ENCODE peak calls at places on chromosomes 16 and 17, in eight cellular contexts. One of them, this sample, is unnamed.

GRCh38 chr17:30832438-30832790 is 648 bp downstream of the ATAD5 start:
- DNase-seq in Peyer's patch: no peak
- DNase-seq in tibial nerve: no peak
- DNase-seq in AG10803: no peak
- DNase-seq in GM06990: no peak
- DNase-seq in A549: no peak
- DNase-seq in cardiac fibroblast: no peak
- DNase-seq in H7: no peak
- DNase-seq in this sample: no peak

GRCh38 chr17:79832211-79833109 is 6.8 kb downstream of the CBX4 start:
- DNase-seq in H7: peak; percentile 91
- DNase-seq in cardiac fibroblast: no peak
- DNase-seq in A549: peak; percentile 61
- DNase-seq in Peyer's patch: no peak
- DNase-seq in GM06990: no peak
- DNase-seq in AG10803: no peak
- DNase-seq in tibial nerve: no peak
- DNase-seq in this sample: no peak

GRCh38 chr16:10485698-10486382 is 94.6 kb downstream of the EMP2 start:
- DNase-seq in Peyer's patch: no peak
- DNase-seq in tibial nerve: no peak
- DNase-seq in cardiac fibroblast: no peak
- DNase-seq in H7: no peak
- DNase-seq in AG10803: no peak
- DNase-seq in GM06990: no peak
- DNase-seq in A549: no peak
- DNase-seq in this sample: no peak

GRCh38 chr17:59842901-59843652 is 49.7 kb downstream of the TUBD1 start:
- DNase-seq in GM06990: peak; percentile 77
- DNase-seq in AG10803: peak; percentile 98
- DNase-seq in H7: no peak
- DNase-seq in cardiac fibroblast: peak; percentile 99
- DNase-seq in A549: peak; percentile 98
- DNase-seq in tibial nerve: peak; percentile 28
- DNase-seq in Peyer's patch: peak; percentile 82
- DNase-seq in this sample: no peak

GRCh38 chr17:4301066-4301465 is 37.3 kb upstream of the ANKFY1 start:
- DNase-seq in A549: no peak
- DNase-seq in cardiac fibroblast: no peak
- DNase-seq in tibial nerve: no peak
- DNase-seq in AG10803: no peak
- DNase-seq in GM06990: no peak
- DNase-seq in H7: no peak
- DNase-seq in Peyer's patch: no peak
- DNase-seq in this sample: no peak

GRCh38 chr16:22194707-22195444 is 11.2 kb upstream of the EEF2K start:
- DNase-seq in cardiac fibroblast: no peak
- DNase-seq in AG10803: no peak
- DNase-seq in H7: no peak
- DNase-seq in GM06990: no peak
- DNase-seq in A549: no peak
- DNase-seq in Peyer's patch: no peak
- DNase-seq in tibial nerve: no peak
- DNase-seq in this sample: no peak

GRCh38 chr17:44915321-44915726 is at the start of gene GFAP:
- DNase-seq in H7: no peak
- DNase-seq in cardiac fibroblast: no peak
- DNase-seq in AG10803: no peak
- DNase-seq in tibial nerve: no peak
- DNase-seq in A549: no peak
- DNase-seq in Peyer's patch: no peak
- DNase-seq in GM06990: no peak
- DNase-seq in this sample: no peak

GRCh38 chr16:2026461-2027023 is at the start of gene NHERF2:
- DNase-seq in tibial nerve: no peak
- DNase-seq in H7: peak; percentile 96
- DNase-seq in cardiac fibroblast: no peak
- DNase-seq in Peyer's patch: no peak
- DNase-seq in AG10803: no peak
- DNase-seq in A549: no peak
- DNase-seq in GM06990: peak; percentile 15
- DNase-seq in this sample: no peak

GRCh38 chr16:31082368-31083045 is 6.2 kb downstream of the PRSS53 start:
- DNase-seq in H7: peak; percentile 58
- DNase-seq in tibial nerve: no peak
- DNase-seq in GM06990: no peak
- DNase-seq in cardiac fibroblast: no peak
- DNase-seq in AG10803: no peak
- DNase-seq in Peyer's patch: peak; percentile 68
- DNase-seq in A549: no peak
- DNase-seq in this sample: no peak

GRCh38 chr17:292531-293382 is 59.9 kb downstream of the RPH3AL start:
- DNase-seq in Peyer's patch: peak; percentile 38
- DNase-seq in A549: no peak
- DNase-seq in GM06990: no peak
- DNase-seq in H7: peak; percentile 66
- DNase-seq in tibial nerve: no peak
- DNase-seq in AG10803: no peak
- DNase-seq in cardiac fibroblast: no peak
- DNase-seq in this sample: no peak

GRCh38 chr17:79983456-79983855 is 52.2 kb downstream of the TBC1D16 start:
- DNase-seq in tibial nerve: no peak
- DNase-seq in Peyer's patch: peak; percentile 45
- DNase-seq in GM06990: no peak
- DNase-seq in A549: no peak
- DNase-seq in cardiac fibroblast: no peak
- DNase-seq in AG10803: no peak
- DNase-seq in H7: peak; percentile 29
- DNase-seq in this sample: no peak

GRCh38 chr17:77825621-77826020 is 132.9 kb upstream of the TNRC6C start:
- DNase-seq in AG10803: no peak
- DNase-seq in A549: no peak
- DNase-seq in GM06990: no peak
- DNase-seq in H7: no peak
- DNase-seq in cardiac fibroblast: no peak
- DNase-seq in Peyer's patch: no peak
- DNase-seq in tibial nerve: no peak
- DNase-seq in this sample: no peak

GRCh38 chr16:57852189-57852588 is 49.9 kb upstream of the KIFC3 start:
- DNase-seq in cardiac fibroblast: no peak
- DNase-seq in GM06990: no peak
- DNase-seq in AG10803: no peak
- DNase-seq in Peyer's patch: no peak
- DNase-seq in tibial nerve: no peak
- DNase-seq in H7: no peak
- DNase-seq in A549: no peak
- DNase-seq in this sample: no peak

GRCh38 chr16:24668481-24669001 is 60.9 kb upstream of the TNRC6A start:
- DNase-seq in Peyer's patch: no peak
- DNase-seq in A549: no peak
- DNase-seq in GM06990: no peak
- DNase-seq in cardiac fibroblast: peak; percentile 70
- DNase-seq in tibial nerve: peak; percentile 18
- DNase-seq in AG10803: peak; percentile 81
- DNase-seq in H7: no peak
- DNase-seq in this sample: no peak

GRCh38 chr17:21078056-21078825 is 35.4 kb upstream of the USP22 start:
- DNase-seq in A549: no peak
- DNase-seq in GM06990: no peak
- DNase-seq in cardiac fibroblast: no peak
- DNase-seq in AG10803: no peak
- DNase-seq in tibial nerve: no peak
- DNase-seq in H7: no peak
- DNase-seq in Peyer's patch: no peak
- DNase-seq in this sample: no peak

GRCh38 chr17:43978078-43978477 is 24.3 kb upstream of the PYY start:
- DNase-seq in cardiac fibroblast: no peak
- DNase-seq in H7: no peak
- DNase-seq in A549: no peak
- DNase-seq in AG10803: no peak
- DNase-seq in tibial nerve: no peak
- DNase-seq in GM06990: no peak
- DNase-seq in Peyer's patch: no peak
- DNase-seq in this sample: no peak

GRCh38 chr16:9909072-9909471 is 273.2 kb downstream of the GRIN2A start:
- DNase-seq in H7: no peak
- DNase-seq in cardiac fibroblast: no peak
- DNase-seq in Peyer's patch: no peak
- DNase-seq in A549: no peak
- DNase-seq in AG10803: no peak
- DNase-seq in GM06990: no peak
- DNase-seq in tibial nerve: no peak
- DNase-seq in this sample: no peak

GRCh38 chr17:38428150-38428642 is at the start of gene ARHGAP23:
- DNase-seq in tibial nerve: no peak
- DNase-seq in A549: peak; percentile 57
- DNase-seq in cardiac fibroblast: peak; percentile 62
- DNase-seq in Peyer's patch: peak; percentile 63
- DNase-seq in GM06990: no peak
- DNase-seq in AG10803: peak; percentile 76
- DNase-seq in H7: peak; percentile 94
- DNase-seq in this sample: peak; percentile 38

GRCh38 chr17:82548681-82549303 is 29.3 kb downstream of the FOXK2 start:
- DNase-seq in Peyer's patch: no peak
- DNase-seq in A549: no peak
- DNase-seq in tibial nerve: peak; percentile 48
- DNase-seq in GM06990: no peak
- DNase-seq in cardiac fibroblast: peak; percentile 41
- DNase-seq in AG10803: no peak
- DNase-seq in H7: peak; percentile 16
- DNase-seq in this sample: no peak

GRCh38 chr17:9575381-9576072 is at the start of gene STX8:
- DNase-seq in H7: peak; percentile 85
- DNase-seq in tibial nerve: peak; percentile 92
- DNase-seq in cardiac fibroblast: peak; percentile 92
- DNase-seq in A549: peak; percentile 94
- DNase-seq in GM06990: peak; percentile 92
- DNase-seq in AG10803: peak; percentile 88
- DNase-seq in Peyer's patch: peak; percentile 96
- DNase-seq in this sample: peak; percentile 52

GRCh38 chr17:60249517-60249826 is 99.7 kb downstream of the CA4 start:
- DNase-seq in AG10803: no peak
- DNase-seq in H7: no peak
- DNase-seq in Peyer's patch: no peak
- DNase-seq in GM06990: no peak
- DNase-seq in A549: no peak
- DNase-seq in cardiac fibroblast: peak; percentile 70
- DNase-seq in tibial nerve: no peak
- DNase-seq in this sample: no peak

GRCh38 chr17:1908699-1909309 is 79.0 kb downstream of the RPA1 start:
- DNase-seq in H7: peak; percentile 88
- DNase-seq in AG10803: peak; percentile 75
- DNase-seq in tibial nerve: peak; percentile 79
- DNase-seq in GM06990: no peak
- DNase-seq in cardiac fibroblast: peak; percentile 85
- DNase-seq in Peyer's patch: peak; percentile 71
- DNase-seq in A549: peak; percentile 81
- DNase-seq in this sample: no peak
- H3K4me3 ChIP-seq in H7: peak overlapping the region; percentile 20
- H3K4me3 ChIP-seq in AG10803: peak overlapping the region; percentile 42
- H3K4me3 ChIP-seq in tibial nerve: no peak overlapping the region
- H3K4me3 ChIP-seq in GM06990: peak overlapping the region; percentile 27
- H3K4me3 ChIP-seq in cardiac fibroblast: peak overlapping the region; percentile 27
- H3K4me3 ChIP-seq in Peyer's patch: no peak overlapping the region
- H3K4me3 ChIP-seq in A549: no peak overlapping the region
- H3K4me3 ChIP-seq in this sample: peak overlapping the region; percentile 48

GRCh38 chr17:28042721-28043291 is 329 bp downstream of the NLK start:
- DNase-seq in A549: no peak
- DNase-seq in GM06990: no peak
- DNase-seq in cardiac fibroblast: no peak
- DNase-seq in Peyer's patch: no peak
- DNase-seq in H7: no peak
- DNase-seq in tibial nerve: no peak
- DNase-seq in AG10803: no peak
- DNase-seq in this sample: no peak
- H3K4me3 ChIP-seq in A549: peak overlapping the region; percentile 78
- H3K4me3 ChIP-seq in GM06990: peak overlapping the region; percentile 36
- H3K4me3 ChIP-seq in cardiac fibroblast: peak overlapping the region; percentile 83
- H3K4me3 ChIP-seq in Peyer's patch: no peak overlapping the region
- H3K4me3 ChIP-seq in H7: no peak overlapping the region
- H3K4me3 ChIP-seq in tibial nerve: peak overlapping the region; percentile 65
- H3K4me3 ChIP-seq in AG10803: peak overlapping the region; percentile 82
- H3K4me3 ChIP-seq in this sample: no peak overlapping the region

GRCh38 chr16:86520317-86521210 is 10.2 kb downstream of the FOXF1 start:
- DNase-seq in AG10803: no peak
- DNase-seq in GM06990: no peak
- DNase-seq in cardiac fibroblast: no peak
- DNase-seq in A549: no peak
- DNase-seq in H7: no peak
- DNase-seq in Peyer's patch: no peak
- DNase-seq in tibial nerve: no peak
- DNase-seq in this sample: no peak
- H3K4me3 ChIP-seq in AG10803: no peak overlapping the region
- H3K4me3 ChIP-seq in GM06990: no peak overlapping the region
- H3K4me3 ChIP-seq in cardiac fibroblast: peak overlapping the region; percentile 36
- H3K4me3 ChIP-seq in A549: no peak overlapping the region
- H3K4me3 ChIP-seq in H7: no peak overlapping the region
- H3K4me3 ChIP-seq in Peyer's patch: no peak overlapping the region
- H3K4me3 ChIP-seq in tibial nerve: no peak overlapping the region
- H3K4me3 ChIP-seq in this sample: peak overlapping the region; percentile 5

GRCh38 chr17:75511610-75512575 is 3.4 kb downstream of the CASKIN2 start:
- DNase-seq in AG10803: no peak
- DNase-seq in cardiac fibroblast: no peak
- DNase-seq in tibial nerve: no peak
- DNase-seq in H7: no peak
- DNase-seq in A549: no peak
- DNase-seq in GM06990: no peak
- DNase-seq in Peyer's patch: no peak
- DNase-seq in this sample: no peak

GRCh38 chr17:75508848-75509450 is 6.4 kb downstream of the CASKIN2 start:
- DNase-seq in A549: no peak
- DNase-seq in Peyer's patch: no peak
- DNase-seq in GM06990: no peak
- DNase-seq in cardiac fibroblast: no peak
- DNase-seq in AG10803: no peak
- DNase-seq in tibial nerve: no peak
- DNase-seq in H7: no peak
- DNase-seq in this sample: no peak

GRCh38 chr17:75512946-75513666 is 2.2 kb downstream of the CASKIN2 start:
- DNase-seq in Peyer's patch: no peak
- DNase-seq in AG10803: peak; percentile 25
- DNase-seq in GM06990: no peak
- DNase-seq in H7: no peak
- DNase-seq in A549: no peak
- DNase-seq in tibial nerve: no peak
- DNase-seq in cardiac fibroblast: peak; percentile 31
- DNase-seq in this sample: no peak

GRCh38 chr17:75509528-75510258 is 5.6 kb downstream of the CASKIN2 start:
- DNase-seq in GM06990: no peak
- DNase-seq in A549: no peak
- DNase-seq in H7: no peak
- DNase-seq in Peyer's patch: no peak
- DNase-seq in tibial nerve: no peak
- DNase-seq in AG10803: no peak
- DNase-seq in cardiac fibroblast: no peak
- DNase-seq in this sample: no peak

DNA sequence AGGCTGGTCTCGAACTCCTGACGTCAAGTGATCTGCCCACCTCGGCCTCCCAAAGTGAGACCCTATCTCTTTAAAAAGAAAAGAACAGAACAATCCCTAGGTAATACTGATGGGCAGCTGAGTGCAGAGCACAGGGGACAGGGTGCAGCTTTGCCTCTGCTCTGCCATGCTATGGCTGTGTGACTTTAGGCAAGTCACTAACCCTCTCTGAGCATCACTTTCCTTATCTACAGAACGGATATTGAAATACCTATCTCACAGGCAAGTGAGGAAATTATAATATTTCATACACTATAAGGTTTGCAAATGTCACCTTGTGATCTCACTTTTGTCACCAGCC is 4.1 kb downstream of the CASKIN2 start:
- DNase-seq in tibial nerve: no peak
- DNase-seq in GM06990: no peak
- DNase-seq in A549: no peak
- DNase-seq in H7: no peak
- DNase-seq in cardiac fibroblast: no peak
- DNase-seq in Peyer's patch: no peak
- DNase-seq in AG10803: no peak
- DNase-seq in this sample: no peak
- H3K4me3 ChIP-seq in tibial nerve: no peak overlapping the region
- H3K4me3 ChIP-seq in GM06990: no peak overlapping the region
- H3K4me3 ChIP-seq in A549: no peak overlapping the region
- H3K4me3 ChIP-seq in H7: no peak overlapping the region
- H3K4me3 ChIP-seq in cardiac fibroblast: no peak overlapping the region
- H3K4me3 ChIP-seq in Peyer's patch: no peak overlapping the region
- H3K4me3 ChIP-seq in AG10803: no peak overlapping the region
- H3K4me3 ChIP-seq in this sample: no peak overlapping the region